ENCODE peak calls at places on chromosomes 1 and 21, in four cellular contexts. M is cardiac muscle cell, E is choroid plexus epithelial cell, U is psoas muscle. K is an unnamed sample.

GRCh38 chr1:162835157-162835899 is 25.6 kb downstream of the CCDC190 start:
- DNase-seq in U (no peak), M (peak), E (peak), K (peak)

GRCh38 chr1:184404727-184405027 is 17.8 kb downstream of the C1orf21 start:
- DNase-seq in M (no peak), U (no peak), E (no peak), K (no peak)

GRCh38 chr1:169107673-169108160 is 1.2 kb downstream of the ATP1B1 start:
- DNase-seq in E (peak), M (peak), U (peak), K (peak)

GRCh38 chr1:2587071-2587859 is 688 bp downstream of the PRXL2B start:
- DNase-seq in E (peak), U (no peak), M (peak), K (peak)

GRCh38 chr1:239872554-239872953 is 219.1 kb upstream of the FMN2 start:
- DNase-seq in M (no peak), E (no peak), U (no peak), K (no peak)

GRCh38 chr1:187837787-187838186 is 1009.0 kb downstream of the PLA2G4A start:
- DNase-seq in M (no peak), E (no peak), U (no peak), K (no peak)

GRCh38 chr1:90964444-90965035 is 57.3 kb downstream of the ZNF644 start:
- DNase-seq in U (no peak), M (peak), E (peak), K (peak)

GRCh38 chr1:41613646-41614592 is 129.4 kb upstream of the EDN2 start:
- DNase-seq in M (peak), E (peak), U (no peak), K (peak)

GRCh38 chr1:108828074-108828961 is 28.6 kb downstream of the AKNAD1 start:
- DNase-seq in E (peak), M (peak), U (peak), K (peak)

GRCh38 chr1:33792651-33793050 is 71.2 kb upstream of the HMGB4 start:
- DNase-seq in U (no peak), E (no peak), M (no peak), K (no peak)

GRCh38 chr21:34965200-34966174 is 83.6 kb downstream of the RUNX1 start:
- DNase-seq in E (peak), M (peak), U (no peak), K (peak)

GRCh38 chr1:18099026-18099425 is 8.6 kb upstream of the IGSF21 start:
- DNase-seq in E (no peak), U (no peak), M (no peak), K (no peak)

GRCh38 chr1:215567491-215568286 is 585 bp downstream of the KCTD3 start:
- DNase-seq in E (peak), U (peak), M (peak), K (peak)

GRCh38 chr1:42913426-42914091 is 45.1 kb downstream of the SLC2A1 start:
- DNase-seq in E (peak), U (no peak), M (peak), K (peak)

GRCh38 chr1:23343246-23344110 is 606 bp downstream of the HNRNPR start:
- DNase-seq in E (peak), M (peak), U (no peak), K (peak)

GRCh38 chr1:161068306-161069200 is 1.1 kb downstream of the ARHGAP30 start:
- DNase-seq in U (peak), E (no peak), M (no peak), K (no peak)

GRCh38 chr1:31745071-31745897 is 18.9 kb downstream of the ADGRB2 start:
- DNase-seq in E (peak), U (peak), M (peak), K (peak)

GRCh38 chr21:19607983-19608668 is 1204.5 kb upstream of the TMPRSS15 start:
- DNase-seq in M (no peak), U (no peak), E (peak), K (peak)

GRCh38 chr1:11062965-11063401 is 3.2 kb upstream of the SRM start:
- DNase-seq in U (peak), M (peak), E (no peak), K (peak)

GRCh38 chr1:3668585-3669300 is 16.4 kb downstream of the TP73 start:
- DNase-seq in U (peak), M (peak), E (peak), K (peak)

GRCh38 chr1:183417691-183418491 is at the start of gene NMNAT2:
- DNase-seq in U (peak), E (peak), M (peak), K (peak)

GRCh38 chr1:155186955-155187891 is 13.6 kb downstream of the TRIM46 start:
- DNase-seq in M (no peak), U (peak), E (no peak), K (no peak)

GRCh38 chr1:63877816-63878215 is 104.0 kb downstream of the ROR1 start:
- DNase-seq in E (peak), M (peak), U (no peak), K (peak)

GRCh38 chr1:246608616-246609376 is 42.5 kb downstream of the CNST start:
- DNase-seq in E (peak), M (peak), U (peak), K (peak)

GRCh38 chr1:6419803-6420593 is at the start of gene HES2:
- DNase-seq in E (no peak), M (no peak), U (no peak), K (no peak)

GRCh38 chr1:64532646-64533045 is 62.7 kb downstream of the CACHD1 start:
- DNase-seq in U (no peak), E (no peak), M (no peak), K (no peak)

GRCh38 chr1:45972621-45973020 is 159.8 kb downstream of the PIK3R3 start:
- DNase-seq in M (no peak), U (no peak), E (no peak), K (no peak)

GRCh38 chr1:52592637-52593323 is 9.4 kb upstream of the GPX7 start:
- DNase-seq in E (no peak), U (no peak), M (no peak), K (no peak)

GRCh38 chr1:207868252-207868768 is 42.6 kb downstream of the CD34 start:
- DNase-seq in E (peak), M (peak), U (peak), K (peak)

GRCh38 chr21:36104306-36105300 is 30.3 kb upstream of the CBR3 start:
- DNase-seq in E (peak), U (peak), M (peak), K (peak)

GRCh38 chr1:197103295-197103694 is 36.2 kb upstream of the F13B start:
- DNase-seq in U (no peak), E (peak), M (peak), K (peak)

GRCh38 chr21:38930838-38931237 is 125.1 kb downstream of the ETS2 start:
- DNase-seq in M (peak), U (no peak), E (peak), K (peak)

GRCh38 chr21:38310619-38311018 is 53.8 kb downstream of the KCNJ15 start:
- DNase-seq in E (peak), U (no peak), M (peak), K (peak)

GRCh38 chr1:64343105-64343960 is 126.6 kb upstream of the CACHD1 start:
- DNase-seq in U (no peak), E (peak), M (peak), K (peak)

GRCh38 chr1:29912413-29912812 is 676.1 kb downstream of the PTPRU start:
- DNase-seq in E (peak), U (no peak), M (peak), K (peak)
- TF ChIP-seq CTCF in E (peak), U (no peak), M (peak), K (peak)

GRCh38 chr1:47228644-47229030 is 3.4 kb downstream of the TAL1 start:
- DNase-seq in U (peak), E (no peak), M (no peak), K (no peak)

GRCh38 chr1:47231314-47232186 is 475 bp downstream of the TAL1 start:
- DNase-seq in M (peak), U (no peak), E (peak), K (peak)

GRCh38 chr1:47229031-47229831 is 2.8 kb downstream of the TAL1 start:
- DNase-seq in U (no peak), E (no peak), M (no peak), K (no peak)

GRCh38 chr1:47230692-47231313 is 1.2 kb downstream of the TAL1 start:
- DNase-seq in M (peak), U (no peak), E (peak), K (no peak)

DNA sequence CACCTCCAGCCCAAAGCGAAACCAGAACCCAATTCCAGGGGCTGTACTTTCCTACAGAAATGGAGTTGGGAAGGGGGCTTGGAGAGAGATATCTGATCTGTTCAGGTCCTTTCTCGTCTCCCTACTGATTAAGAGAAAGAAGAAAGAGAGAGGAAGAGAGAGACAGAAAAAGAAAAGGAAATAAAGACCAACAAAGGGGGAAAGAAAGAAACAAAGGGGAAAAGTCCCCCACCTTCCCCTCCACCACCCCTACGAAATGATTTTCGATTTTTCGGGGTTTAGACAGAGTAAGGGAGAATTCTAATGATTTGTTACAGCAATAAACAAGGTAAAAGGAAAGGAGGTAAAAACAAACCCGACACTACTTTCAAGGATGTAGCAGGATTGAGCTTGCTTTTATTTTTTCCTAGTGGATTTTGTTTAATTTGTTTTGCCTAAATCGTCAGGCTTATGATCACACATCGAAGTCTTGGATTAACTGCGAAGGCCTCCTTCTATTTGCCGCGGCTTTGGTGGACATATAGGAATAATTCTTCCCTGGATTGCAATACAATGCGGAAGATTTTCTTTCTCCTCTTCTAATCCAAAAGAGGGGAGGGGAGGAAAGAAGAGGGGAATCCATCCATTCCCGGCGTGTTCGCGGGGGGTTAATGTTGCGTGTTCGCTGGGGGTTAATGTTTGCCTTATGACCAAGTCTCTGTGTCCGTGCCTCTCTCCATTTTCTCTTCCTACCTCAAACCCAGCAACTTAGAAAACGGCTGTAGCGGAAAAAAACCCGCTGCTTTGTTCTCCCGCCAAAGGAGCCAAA is 1.9 kb downstream of the TAL1 start:
- DNase-seq in E (no peak), U (no peak), M (no peak), K (peak)
- H3K4me3 ChIP-seq in E (no peak), U (peak), M (no peak), K (no peak)

DNA sequence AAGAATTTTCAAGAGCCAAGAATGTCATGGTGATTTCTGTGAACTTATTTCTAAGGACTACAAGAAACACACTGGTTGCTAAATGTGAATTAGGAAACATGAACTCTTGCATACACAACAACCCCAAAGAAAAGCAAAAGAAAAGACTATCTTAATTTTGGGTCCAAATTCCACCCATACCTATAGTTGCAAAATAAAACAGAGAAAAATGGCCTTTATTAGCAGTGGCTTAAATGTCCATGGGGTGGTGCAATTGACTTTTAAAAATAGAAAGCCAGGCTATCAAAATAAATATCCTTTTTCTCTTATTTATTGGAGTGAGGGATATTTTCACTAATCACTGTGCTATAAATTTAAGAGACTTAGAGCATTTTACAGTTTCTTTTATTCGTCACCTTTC is 80.9 kb upstream of the DPYD start:
- DNase-seq in E (peak), M (peak), U (no peak), K (peak)
- TF ChIP-seq CTCF in E (peak), M (peak), U (peak), K (peak)

DNA sequence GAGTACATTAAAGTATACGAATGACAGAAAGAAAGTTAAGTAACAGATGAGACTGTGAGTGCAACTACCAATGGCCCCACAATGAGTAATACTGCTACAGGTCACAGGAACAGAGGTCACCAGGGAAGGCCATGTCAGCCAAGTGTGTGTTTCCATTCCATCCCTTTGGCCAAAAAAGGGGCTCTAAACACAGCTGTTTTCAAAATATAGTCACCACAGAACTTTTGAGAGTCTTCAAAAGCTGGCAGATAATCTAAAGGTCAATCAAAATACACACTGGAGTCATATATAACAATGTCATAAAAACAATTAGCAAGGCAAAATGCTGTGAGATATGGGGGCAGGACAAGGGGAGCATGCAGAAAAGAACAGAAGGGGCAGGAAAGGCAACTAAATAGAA is 10.2 kb downstream of the USP24 start:
- DNase-seq in M (no peak), E (no peak), U (no peak), K (peak)
- H3K4me3 ChIP-seq in M (no peak), E (no peak), U (no peak), K (no peak)

GRCh38 chr1:67146539-67146938 is 11.8 kb upstream of the C1orf141 start:
- DNase-seq in E (no peak), M (no peak), U (no peak), K (no peak)

GRCh38 chr1:67146101-67146500 is 11.3 kb upstream of the C1orf141 start:
- DNase-seq in E (no peak), M (no peak), U (no peak), K (no peak)

GRCh38 chr1:67148516-67149178 is 13.9 kb upstream of the C1orf141 start:
- DNase-seq in M (peak), U (no peak), E (peak), K (peak)

GRCh38 chr1:67142931-67143330 is 8.2 kb upstream of the C1orf141 start:
- DNase-seq in U (no peak), M (no peak), E (no peak), K (no peak)

GRCh38 chr1:67144696-67145095 is 9.9 kb upstream of the C1orf141 start:
- DNase-seq in E (peak), M (peak), U (no peak), K (peak)
- TF ChIP-seq CTCF in E (peak), M (peak), U (no peak), K (peak)

K was measured in cardiac fibroblast.